ENCODE peak calls at places on chromosomes 1 and 21, in four cellular contexts. One of them, this sample, is unnamed.

GRCh38 chr1:66262233-66262632 is 271.7 kb upstream of the SGIP1 start:
- DNase-seq in adrenal gland: no peak
- DNase-seq in tibial artery: no peak
- DNase-seq in left ventricle myocardium inferior: no peak
- DNase-seq in this sample: no peak

GRCh38 chr1:164571333-164571732 is 12.3 kb downstream of the PBX1 start:
- DNase-seq in tibial artery: no peak
- DNase-seq in left ventricle myocardium inferior: no peak
- DNase-seq in adrenal gland: no peak
- DNase-seq in this sample: no peak

GRCh38 chr1:23913212-23913880 is at the start of gene CNR2:
- DNase-seq in tibial artery: no peak
- DNase-seq in adrenal gland: no peak
- DNase-seq in left ventricle myocardium inferior: no peak
- DNase-seq in this sample: no peak

GRCh38 chr1:53625766-53626520 is 113.0 kb downstream of the GLIS1 start:
- DNase-seq in adrenal gland: no peak
- DNase-seq in tibial artery: no peak
- DNase-seq in left ventricle myocardium inferior: no peak
- DNase-seq in this sample: no peak

GRCh38 chr1:147292635-147293251 is 50.3 kb downstream of the CHD1L start:
- DNase-seq in adrenal gland: no peak
- DNase-seq in tibial artery: peak; percentile 22
- DNase-seq in left ventricle myocardium inferior: no peak
- DNase-seq in this sample: no peak

GRCh38 chr1:239657291-239657690 is 270.9 kb downstream of the CHRM3 start:
- DNase-seq in left ventricle myocardium inferior: no peak
- DNase-seq in adrenal gland: no peak
- DNase-seq in tibial artery: no peak
- DNase-seq in this sample: no peak

GRCh38 chr1:24762133-24762676 is 17.0 kb downstream of the CLIC4 start:
- DNase-seq in adrenal gland: no peak
- DNase-seq in tibial artery: no peak
- DNase-seq in left ventricle myocardium inferior: no peak
- DNase-seq in this sample: no peak

GRCh38 chr21:24671901-24672300 is 935.4 kb downstream of the MRPL39 start:
- DNase-seq in tibial artery: no peak
- DNase-seq in adrenal gland: no peak
- DNase-seq in left ventricle myocardium inferior: no peak
- DNase-seq in this sample: no peak

GRCh38 chr1:110850632-110851031 is 22.3 kb upstream of the CD53 start:
- DNase-seq in left ventricle myocardium inferior: no peak
- DNase-seq in adrenal gland: no peak
- DNase-seq in tibial artery: no peak
- DNase-seq in this sample: no peak

GRCh38 chr1:53783056-53783455 is 44.1 kb upstream of the GLIS1 start:
- DNase-seq in left ventricle myocardium inferior: no peak
- DNase-seq in adrenal gland: no peak
- DNase-seq in tibial artery: no peak
- DNase-seq in this sample: no peak

GRCh38 chr1:223835754-223836153 is 10.0 kb downstream of the TP53BP2 start:
- DNase-seq in adrenal gland: no peak
- DNase-seq in left ventricle myocardium inferior: no peak
- DNase-seq in tibial artery: no peak
- DNase-seq in this sample: no peak

GRCh38 chr1:15885701-15886612 is 38.5 kb downstream of the SPEN start:
- DNase-seq in left ventricle myocardium inferior: peak; percentile 98
- DNase-seq in adrenal gland: peak; percentile 98
- DNase-seq in tibial artery: peak; percentile 99
- DNase-seq in this sample: peak; percentile 96

GRCh38 chr1:203985676-203986075 is 87.2 kb upstream of the SOX13 start:
- DNase-seq in adrenal gland: no peak
- DNase-seq in tibial artery: no peak
- DNase-seq in left ventricle myocardium inferior: no peak
- DNase-seq in this sample: no peak

GRCh38 chr1:70963374-70963773 is 84.2 kb downstream of the PTGER3 start:
- DNase-seq in adrenal gland: no peak
- DNase-seq in left ventricle myocardium inferior: no peak
- DNase-seq in tibial artery: no peak
- DNase-seq in this sample: no peak

GRCh38 chr1:47894718-47895393 is 102.3 kb downstream of the TRABD2B start:
- DNase-seq in tibial artery: peak; percentile 66
- DNase-seq in left ventricle myocardium inferior: no peak
- DNase-seq in adrenal gland: peak; percentile 94
- DNase-seq in this sample: no peak

GRCh38 chr21:27519357-27519756 is 552.5 kb upstream of the ADAMTS5 start:
- DNase-seq in adrenal gland: no peak
- DNase-seq in tibial artery: no peak
- DNase-seq in left ventricle myocardium inferior: no peak
- DNase-seq in this sample: no peak

GRCh38 chr1:227541796-227542152 is 21.6 kb upstream of the ZNF678 start:
- DNase-seq in adrenal gland: no peak
- DNase-seq in tibial artery: no peak
- DNase-seq in left ventricle myocardium inferior: no peak
- DNase-seq in this sample: no peak

GRCh38 chr1:10339036-10339567 is 59.8 kb upstream of the PGD start:
- DNase-seq in left ventricle myocardium inferior: no peak
- DNase-seq in tibial artery: no peak
- DNase-seq in adrenal gland: no peak
- DNase-seq in this sample: no peak

GRCh38 chr1:1431006-1431844 is 4.3 kb upstream of the VWA1 start:
- DNase-seq in adrenal gland: no peak
- DNase-seq in tibial artery: no peak
- DNase-seq in left ventricle myocardium inferior: no peak
- DNase-seq in this sample: no peak
- H3K27ac ChIP-seq in adrenal gland: peak overlapping the region; percentile 77
- H3K27ac ChIP-seq in tibial artery: peak overlapping the region; percentile 81
- H3K27ac ChIP-seq in left ventricle myocardium inferior: peak overlapping the region; percentile 97
- H3K27ac ChIP-seq in this sample: peak overlapping the region; percentile 91

DNA sequence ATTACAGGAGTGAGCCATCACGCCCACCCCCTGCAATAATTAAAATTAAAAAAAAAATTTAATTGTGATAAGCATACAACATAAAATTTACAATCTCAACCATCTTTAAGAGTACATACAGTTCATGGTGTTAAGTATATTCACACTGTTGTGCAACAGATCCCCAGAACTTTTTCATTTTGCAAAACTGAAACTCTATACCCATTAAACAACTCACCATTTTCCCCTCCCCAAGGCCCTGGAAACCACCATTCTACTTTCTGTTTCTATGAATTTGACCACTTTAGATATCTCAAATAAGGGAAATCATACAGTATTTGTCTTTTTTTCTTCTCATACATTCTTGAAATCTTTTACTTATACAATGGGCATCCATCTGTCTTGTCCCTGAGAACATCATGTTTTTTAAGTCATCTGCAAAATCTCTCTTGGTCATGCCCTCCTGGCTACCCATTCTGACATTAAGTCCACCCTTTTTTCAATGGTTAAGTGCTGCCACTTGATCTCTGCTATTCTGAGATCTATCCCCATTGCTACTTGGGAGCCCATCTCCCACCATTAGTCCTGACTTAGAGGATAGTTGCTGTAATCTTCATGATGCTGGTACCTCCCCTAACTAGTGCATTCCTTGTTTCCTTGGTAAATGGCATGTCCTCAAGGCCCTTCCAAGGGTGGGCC is 39.4 kb upstream of the ZFYVE9 start:
- DNase-seq in left ventricle myocardium inferior: no peak
- DNase-seq in tibial artery: no peak
- DNase-seq in adrenal gland: no peak
- DNase-seq in this sample: no peak
- TF ChIP-seq CTCF in left ventricle myocardium inferior: no peak
- TF ChIP-seq CTCF in tibial artery: no peak
- TF ChIP-seq CTCF in adrenal gland: no peak
- TF ChIP-seq CTCF in this sample: no peak

GRCh38 chr1:93783876-93784275 is 95.1 kb downstream of the DNTTIP2 start:
- DNase-seq in tibial artery: no peak
- DNase-seq in adrenal gland: no peak
- DNase-seq in left ventricle myocardium inferior: no peak
- DNase-seq in this sample: no peak
- H3K27ac ChIP-seq in tibial artery: no peak overlapping the region
- H3K27ac ChIP-seq in adrenal gland: no peak overlapping the region
- H3K27ac ChIP-seq in left ventricle myocardium inferior: no peak overlapping the region
- H3K27ac ChIP-seq in this sample: no peak overlapping the region

GRCh38 chr1:43143441-43143888 is 28.6 kb downstream of the EBNA1BP2 start:
- DNase-seq in adrenal gland: no peak
- DNase-seq in left ventricle myocardium inferior: no peak
- DNase-seq in tibial artery: no peak
- DNase-seq in this sample: no peak
- TF ChIP-seq CTCF in adrenal gland: no peak
- TF ChIP-seq CTCF in left ventricle myocardium inferior: no peak
- TF ChIP-seq CTCF in tibial artery: no peak
- TF ChIP-seq CTCF in this sample: peak; percentile 33

DNA sequence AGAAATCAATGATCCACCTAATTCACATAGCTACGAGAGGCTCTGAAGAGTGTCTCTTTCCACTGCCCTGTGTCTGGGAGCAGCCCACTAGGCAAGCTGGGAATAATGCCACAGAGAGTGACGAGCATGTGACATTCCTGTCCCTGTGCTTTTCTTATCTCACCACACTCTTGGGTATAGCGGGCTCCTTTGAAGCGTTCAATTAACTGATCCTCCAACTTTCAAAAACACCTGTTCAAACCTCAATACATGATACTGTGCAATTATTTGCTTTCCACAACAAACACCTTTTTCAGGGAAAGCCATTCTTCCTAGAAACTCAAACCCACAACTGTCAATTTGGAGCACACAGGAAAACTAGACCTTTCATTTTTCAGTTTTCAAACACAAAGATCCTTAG is 43.4 kb downstream of the PLPP3 start:
- DNase-seq in tibial artery: no peak
- DNase-seq in left ventricle myocardium inferior: peak; percentile 22
- DNase-seq in adrenal gland: no peak
- DNase-seq in this sample: no peak
- H3K27ac ChIP-seq in tibial artery: no peak overlapping the region
- H3K27ac ChIP-seq in left ventricle myocardium inferior: peak overlapping the region; percentile 82
- H3K27ac ChIP-seq in adrenal gland: no peak overlapping the region
- H3K27ac ChIP-seq in this sample: no peak overlapping the region

GRCh38 chr1:112714313-112715263 is 544 bp downstream of the PPM1J start:
- DNase-seq in tibial artery: peak; percentile 40
- DNase-seq in adrenal gland: peak; percentile 39
- DNase-seq in left ventricle myocardium inferior: no peak
- DNase-seq in this sample: no peak
- TF ChIP-seq CTCF in tibial artery: no peak
- TF ChIP-seq CTCF in adrenal gland: no peak
- TF ChIP-seq CTCF in left ventricle myocardium inferior: no peak
- TF ChIP-seq CTCF in this sample: no peak

DNA sequence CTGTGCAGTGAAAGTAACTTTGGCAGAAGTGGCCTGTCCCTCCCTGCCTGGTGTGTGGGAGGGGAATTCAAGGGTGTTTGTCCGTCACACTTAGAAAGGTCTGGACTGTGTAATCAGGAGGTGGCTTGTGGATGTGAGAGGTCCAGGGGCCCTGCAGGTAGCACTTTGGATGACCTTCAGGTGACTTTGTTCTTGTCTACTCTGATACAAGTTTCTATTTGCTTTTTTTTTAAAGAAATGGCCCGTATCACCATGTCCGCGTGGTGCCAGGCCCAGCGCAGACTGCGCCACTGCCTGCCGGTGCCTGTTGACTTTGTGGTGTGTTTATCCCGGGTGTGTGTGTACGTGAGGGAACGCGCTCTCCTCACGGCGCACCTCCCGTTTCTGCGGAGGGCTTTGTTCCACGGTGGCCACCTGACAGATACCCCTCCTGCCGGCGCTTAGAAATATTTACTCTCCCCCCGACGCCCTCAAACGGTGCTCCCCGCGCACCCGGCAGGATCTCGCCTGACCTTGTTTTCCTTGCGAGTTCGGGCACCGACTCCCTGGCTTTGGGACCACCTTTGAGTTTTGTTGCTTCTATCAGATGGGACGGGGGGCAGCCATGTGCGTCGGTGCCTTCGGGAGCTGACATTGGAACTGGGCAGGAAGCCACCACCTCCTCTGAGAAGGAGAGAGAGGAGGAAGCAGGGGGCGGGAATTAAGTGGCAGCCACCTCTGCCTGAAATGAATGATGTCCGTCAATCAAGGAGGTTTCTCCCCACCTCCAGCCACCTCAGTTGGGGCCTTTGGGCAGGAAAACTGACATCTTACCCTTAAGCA is 119.4 kb downstream of the PRDM16 start:
- DNase-seq in adrenal gland: no peak
- DNase-seq in tibial artery: no peak
- DNase-seq in left ventricle myocardium inferior: no peak
- DNase-seq in this sample: no peak
- H3K27ac ChIP-seq in adrenal gland: no peak overlapping the region
- H3K27ac ChIP-seq in tibial artery: peak overlapping the region; percentile 98
- H3K27ac ChIP-seq in left ventricle myocardium inferior: peak overlapping the region; percentile 85
- H3K27ac ChIP-seq in this sample: no peak overlapping the region

GRCh38 chr1:92084651-92085050 is 4.5 kb downstream of the BTBD8 start:
- DNase-seq in tibial artery: no peak
- DNase-seq in adrenal gland: no peak
- DNase-seq in left ventricle myocardium inferior: no peak
- DNase-seq in this sample: no peak

GRCh38 chr1:92079441-92079840 is 704 bp upstream of the BTBD8 start:
- DNase-seq in left ventricle myocardium inferior: no peak
- DNase-seq in tibial artery: no peak
- DNase-seq in adrenal gland: no peak
- DNase-seq in this sample: no peak

GRCh38 chr1:92081031-92081430 is 886 bp downstream of the BTBD8 start:
- DNase-seq in tibial artery: no peak
- DNase-seq in left ventricle myocardium inferior: no peak
- DNase-seq in adrenal gland: no peak
- DNase-seq in this sample: no peak

GRCh38 chr1:92076363-92076762 is 1.2 kb upstream of the SETSIP start:
- DNase-seq in left ventricle myocardium inferior: no peak
- DNase-seq in tibial artery: no peak
- DNase-seq in adrenal gland: no peak
- DNase-seq in this sample: no peak

DNA sequence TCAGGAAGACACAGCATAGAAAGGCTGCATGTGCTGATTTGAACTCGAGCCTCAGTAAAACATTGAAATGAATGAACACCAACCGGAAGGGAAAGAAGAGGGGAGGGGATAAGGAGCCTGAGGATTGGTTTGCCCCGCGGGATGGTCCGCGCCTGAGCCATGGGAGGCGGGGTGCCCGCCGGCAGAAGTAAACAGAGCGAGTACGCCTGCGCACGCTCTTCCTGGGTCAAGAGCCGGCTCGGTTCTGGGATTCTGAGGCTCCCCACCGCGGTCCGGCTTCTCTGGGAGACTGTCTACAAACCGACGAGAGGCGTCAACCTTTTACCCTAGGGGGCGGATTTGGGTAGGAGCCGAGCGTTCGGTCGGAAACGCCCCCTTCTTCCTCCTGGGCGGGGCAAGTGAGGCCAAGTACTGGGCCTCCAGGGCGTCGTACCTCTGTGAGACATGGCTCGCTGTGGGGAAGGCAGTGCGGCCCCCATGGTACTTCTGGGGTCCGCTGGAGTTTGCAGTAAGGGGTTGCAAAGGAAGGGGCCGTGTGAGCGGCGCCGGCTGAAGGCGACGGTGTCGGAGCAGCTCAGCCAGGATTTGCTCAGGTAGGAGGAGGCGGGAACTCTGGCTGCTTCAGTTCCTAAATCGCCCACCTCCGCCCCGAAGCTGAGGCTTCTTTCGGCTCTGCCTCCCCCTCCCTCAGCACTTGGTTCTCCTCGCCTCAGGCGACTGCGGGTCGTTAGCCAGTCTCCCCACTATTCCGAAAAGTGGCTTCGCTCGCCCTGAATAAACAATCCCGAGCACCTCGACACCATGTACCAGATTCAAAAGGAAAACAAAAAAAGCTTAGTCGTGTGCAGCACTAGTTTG is at the start of gene BTBD8:
- DNase-seq in left ventricle myocardium inferior: peak; percentile 84
- DNase-seq in tibial artery: peak; percentile 87
- DNase-seq in adrenal gland: peak; percentile 92
- DNase-seq in this sample: peak; percentile 81
- TF ChIP-seq CTCF in left ventricle myocardium inferior: peak; percentile 24
- TF ChIP-seq CTCF in tibial artery: no peak
- TF ChIP-seq CTCF in adrenal gland: no peak
- TF ChIP-seq CTCF in this sample: peak; percentile 36

GRCh38 chr1:37997256-37998088 is 7.7 kb upstream of the SF3A3 start:
- DNase-seq in tibial artery: no peak
- DNase-seq in adrenal gland: no peak
- DNase-seq in left ventricle myocardium inferior: no peak
- DNase-seq in this sample: no peak
- H3K27ac ChIP-seq in tibial artery: peak overlapping the region; percentile 98
- H3K27ac ChIP-seq in adrenal gland: peak overlapping the region; percentile 85
- H3K27ac ChIP-seq in left ventricle myocardium inferior: peak overlapping the region; percentile 95
- H3K27ac ChIP-seq in this sample: no peak overlapping the region